ENCODE peak calls at places on chromosome 10, in seven cellular contexts. L, F, W, G, K, I and X are unnamed samples.

GRCh38 chr10:57716884-57717283 is 550.8 kb downstream of the IPMK start:
- DNase-seq in K (no peak), W (peak; percentile 54), L (no peak), I (no peak), G (peak; percentile 78), F (no peak), X (no peak)

GRCh38 chr10:89873047-89873446 is 171.7 kb downstream of the KIF20B start:
- DNase-seq in G (no peak), I (no peak), F (no peak), W (no peak), K (no peak), L (no peak), X (no peak)

GRCh38 chr10:97726636-97727178 is 10.2 kb upstream of the ZFYVE27 start:
- DNase-seq in W (peak; percentile 38), K (no peak), G (peak; percentile 73), F (peak; percentile 66), I (peak; percentile 66), L (no peak), X (no peak)

GRCh38 chr10:50417486-50417905 is 166.2 kb upstream of the ASAH2 start:
- DNase-seq in G (no peak), I (no peak), L (no peak), K (no peak), F (no peak), W (peak; percentile 37), X (no peak)

GRCh38 chr10:12351447-12351846 is 2.1 kb downstream of the CAMK1D start:
- DNase-seq in G (no peak), W (no peak), L (no peak), F (peak; percentile 21), I (no peak), K (no peak), X (no peak)

GRCh38 chr10:7932301-7933036 is 114.2 kb downstream of the TAF3 start:
- DNase-seq in K (no peak), G (no peak), L (no peak), F (no peak), W (no peak), I (no peak), X (no peak)

GRCh38 chr10:76887223-76888010 is 750.2 kb downstream of the KCNMA1 start:
- DNase-seq in K (no peak), F (no peak), I (no peak), G (no peak), L (no peak), W (no peak), X (no peak)

GRCh38 chr10:47060356-47060755 is 149.1 kb downstream of the PTPN20 start:
- DNase-seq in K (peak; percentile 27), I (no peak), W (no peak), G (no peak), F (no peak), L (no peak), X (no peak)

GRCh38 chr10:25175527-25176420 is 973 bp downstream of the GPR158 start:
- DNase-seq in W (no peak), I (no peak), L (no peak), G (no peak), K (peak; percentile 66), F (peak; percentile 10), X (no peak)

GRCh38 chr10:75951026-75951589 is 519.7 kb downstream of the LRMDA start:
- DNase-seq in W (no peak), L (no peak), K (no peak), G (no peak), I (no peak), F (no peak), X (no peak)

GRCh38 chr10:33258951-33259350 is 75.5 kb downstream of the NRP1 start:
- DNase-seq in I (no peak), K (no peak), F (no peak), G (peak; percentile 98), W (peak; percentile 58), L (no peak), X (no peak)

GRCh38 chr10:9819756-9820494 is 1197.7 kb upstream of the CELF2 start:
- DNase-seq in K (no peak), W (no peak), G (no peak), I (no peak), F (no peak), L (no peak), X (no peak)

GRCh38 chr10:788796-789748 is 99.6 kb upstream of the DIP2C start:
- DNase-seq in K (peak; percentile 87), G (peak; percentile 69), F (peak; percentile 82), I (no peak), W (peak; percentile 84), L (peak; percentile 81), X (no peak)

GRCh38 chr10:28266449-28267224 is 36.2 kb downstream of the MPP7 start:
- DNase-seq in F (no peak), W (no peak), G (no peak), L (no peak), K (no peak), I (no peak), X (no peak)

GRCh38 chr10:59718246-59718645 is 8.6 kb upstream of the SLC16A9 start:
- DNase-seq in W (no peak), K (no peak), I (no peak), F (no peak), L (no peak), G (no peak), X (no peak)

GRCh38 chr10:44911081-44911540 is at the start of gene TMEM72:
- DNase-seq in F (peak; percentile 75), L (no peak), K (peak; percentile 89), G (no peak), I (no peak), W (no peak), X (no peak)

GRCh38 chr10:14123066-14123465 is 207.7 kb downstream of the FRMD4A start:
- DNase-seq in I (no peak), L (no peak), W (no peak), F (no peak), G (no peak), K (no peak), X (no peak)

GRCh38 chr10:84306751-84307384 is 21.5 kb upstream of the CCSER2 start:
- DNase-seq in L (no peak), G (no peak), W (no peak), F (no peak), K (no peak), I (no peak), X (no peak)

GRCh38 chr10:35898722-35899485 is 256.8 kb upstream of the FZD8 start:
- DNase-seq in W (no peak), G (no peak), F (no peak), I (no peak), L (no peak), K (no peak), X (no peak)

GRCh38 chr10:122463466-122464157 is 2.3 kb downstream of the HTRA1 start:
- DNase-seq in G (no peak), K (no peak), L (no peak), I (no peak), F (no peak), W (no peak), X (no peak)

GRCh38 chr10:103693070-103693811 is 162.1 kb downstream of the SH3PXD2A start:
- DNase-seq in L (no peak), K (no peak), W (no peak), F (peak; percentile 31), G (no peak), I (no peak), X (no peak)

GRCh38 chr10:43227911-43228782 is 38.7 kb downstream of the RASGEF1A start:
- DNase-seq in W (no peak), I (no peak), L (peak; percentile 57), F (peak; percentile 6), G (no peak), K (peak; percentile 50), X (no peak)

GRCh38 chr10:409403-410040 is 274.3 kb downstream of the ZMYND11 start:
- DNase-seq in F (no peak), I (no peak), G (no peak), K (no peak), W (no peak), L (no peak), X (no peak)

GRCh38 chr10:133297504-133297903 is 11.2 kb downstream of the TUBGCP2 start:
- DNase-seq in F (no peak), K (no peak), W (no peak), I (no peak), L (no peak), G (no peak), X (no peak)

GRCh38 chr10:70647086-70647485 is 25.2 kb upstream of the ADAMTS14 start:
- DNase-seq in G (peak; percentile 67), K (no peak), W (no peak), F (no peak), L (no peak), I (no peak), X (no peak)

DNA sequence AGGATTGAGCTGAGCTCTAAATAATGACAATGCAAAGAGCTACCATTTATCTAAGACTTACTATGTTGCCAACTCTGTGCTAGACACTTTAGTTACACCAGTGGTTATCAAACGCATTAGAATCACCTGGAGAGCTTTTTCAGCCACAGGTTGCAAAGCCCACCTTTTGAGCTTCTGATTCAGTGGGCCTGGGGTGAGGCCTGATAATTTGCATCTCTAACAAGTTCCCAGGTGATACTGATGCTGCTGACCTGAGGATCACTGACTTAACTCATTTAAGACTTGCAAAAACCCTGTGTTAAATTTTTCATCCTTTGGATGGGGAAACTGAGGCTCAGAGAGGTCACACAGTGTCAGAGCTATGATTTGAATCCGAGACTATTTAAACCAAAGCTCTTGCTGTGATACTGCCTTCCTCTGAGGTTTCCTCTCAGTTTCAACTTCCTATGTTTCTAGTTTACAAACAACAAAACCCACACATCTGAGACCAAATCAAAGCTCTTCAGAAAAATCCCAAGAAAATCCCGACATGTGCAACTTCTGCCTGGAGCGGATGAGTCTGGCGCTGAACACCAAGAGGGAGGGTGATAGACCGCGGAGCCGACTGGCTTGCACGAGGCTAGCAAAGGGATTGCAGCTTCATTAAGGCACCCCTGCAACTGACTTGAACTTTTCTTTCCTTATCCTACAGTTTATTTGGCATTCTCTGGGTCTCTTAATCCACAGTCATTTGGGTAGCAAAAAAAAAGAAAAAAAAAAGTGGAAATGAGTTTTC is 124.9 kb downstream of the CYP26A1 start:
- DNase-seq in F (no peak), L (no peak), G (no peak), W (no peak), K (no peak), I (no peak), X (no peak)
- H3K4me3 ChIP-seq in F (no peak overlapping the region), L (peak overlapping the region; percentile 45), G (peak overlapping the region; percentile 50), W (peak overlapping the region; percentile 37), K (peak overlapping the region; percentile 40), I (peak overlapping the region; percentile 18), X (no peak overlapping the region)

DNA sequence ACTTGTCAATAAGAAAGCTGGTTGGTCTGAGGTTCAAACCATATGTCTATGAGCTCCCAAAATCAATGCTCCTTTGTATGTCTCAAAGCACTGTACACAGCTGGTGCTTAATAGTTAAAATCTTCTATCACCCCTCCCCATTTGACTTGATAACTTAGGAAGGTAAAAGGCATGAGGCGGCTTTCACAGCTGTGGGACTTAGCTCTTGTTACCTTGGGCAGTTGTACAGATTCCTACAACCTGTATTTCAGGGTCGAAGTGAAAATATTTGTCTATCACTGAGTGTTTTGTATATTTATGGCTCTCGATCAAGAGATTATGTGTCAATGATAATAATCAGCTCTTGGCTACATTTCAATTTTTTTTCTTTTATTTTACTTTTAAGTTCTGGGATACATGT is 992 bp upstream of the KIFBP start:
- DNase-seq in K (no peak), L (no peak), G (peak; percentile 45), W (no peak), I (no peak), F (no peak), X (no peak)
- H3K4me3 ChIP-seq in K (no peak overlapping the region), L (no peak overlapping the region), G (no peak overlapping the region), W (no peak overlapping the region), I (no peak overlapping the region), F (no peak overlapping the region), X (no peak overlapping the region)

GRCh38 chr10:15369642-15370211 is 1.4 kb downstream of the FAM171A1 start:
- DNase-seq in L (no peak), F (no peak), K (no peak), W (no peak), G (no peak), I (no peak), X (no peak)
- H3K4me3 ChIP-seq in L (peak overlapping the region; percentile 83), F (peak overlapping the region; percentile 86), K (peak overlapping the region; percentile 63), W (peak overlapping the region; percentile 90), G (peak overlapping the region; percentile 70), I (peak overlapping the region; percentile 75), X (no peak overlapping the region)

GRCh38 chr10:21141946-21142345 is 244.8 kb upstream of the NEBL start:
- DNase-seq in G (no peak), K (no peak), F (no peak), I (no peak), W (no peak), L (no peak), X (no peak)
- H3K4me3 ChIP-seq in G (no peak overlapping the region), K (no peak overlapping the region), F (no peak overlapping the region), I (no peak overlapping the region), W (no peak overlapping the region), L (no peak overlapping the region), X (no peak overlapping the region)